ENCODE peak calls at places on chromosomes 5 and 9, in eight cellular contexts. G is activated CD4-positive, alpha-beta memory T cell treated with anti-CD3 and anti-CD28 coated beads for 36 hours; A is ovary; S is iPS-NIHi11; R is CD8-positive, alpha-beta T cell; V is NCI-H1105; B is pons; N is activated CD4-positive, alpha-beta T cell treated with anti-CD3 and anti-CD28 coated beads for 1 hour. W is an unnamed sample.
A peak's percentile ranks its signal among the peaks of the same experiment; 100 is the strongest.

GRCh38 chr5:68382640-68383039 is 167.1 kb downstream of the PIK3R1 start:
- DNase-seq in V (no peak), R (no peak), S (no peak), G (no peak), N (no peak), A (no peak), B (no peak), W (no peak)

GRCh38 chr5:74552101-74552500 is 88.4 kb downstream of the ENC1 start:
- DNase-seq in N (no peak), R (no peak), V (no peak), B (no peak), G (no peak), A (no peak), S (no peak), W (no peak)

GRCh38 chr5:136028782-136029742 is at the start of gene TGFBI:
- DNase-seq in R (peak; percentile 22), A (peak; percentile 69), G (peak; percentile 39), B (no peak), N (no peak), V (no peak), S (peak; percentile 92), W (no peak)

GRCh38 chr5:178351221-178351825 is 118.7 kb upstream of the PHYKPL start:
- DNase-seq in A (no peak), G (no peak), R (no peak), B (no peak), N (no peak), S (no peak), V (no peak), W (no peak)

GRCh38 chr5:56055859-56056258 is 61.1 kb upstream of the IL6ST start:
- DNase-seq in G (peak; percentile 7), S (no peak), V (no peak), N (no peak), A (no peak), R (no peak), B (no peak), W (no peak)

GRCh38 chr5:54242287-54242686 is 68.1 kb downstream of the ARL15 start:
- DNase-seq in S (no peak), V (no peak), G (no peak), B (no peak), N (no peak), R (no peak), A (no peak), W (no peak)

GRCh38 chr5:143106175-143106574 is 297.3 kb downstream of the NR3C1 start:
- DNase-seq in R (no peak), S (peak; percentile 26), B (peak; percentile 70), N (no peak), V (peak; percentile 24), G (no peak), A (peak; percentile 36), W (peak; percentile 55)

GRCh38 chr9:22103650-22104575 is 94.8 kb upstream of the CDKN2B start:
- DNase-seq in A (no peak), S (no peak), R (no peak), V (no peak), N (no peak), B (no peak), G (no peak), W (no peak)

GRCh38 chr9:124660341-124660801 is 110.7 kb downstream of the NR6A1 start:
- DNase-seq in G (no peak), N (no peak), B (peak; percentile 93), R (no peak), A (no peak), S (peak; percentile 32), V (no peak), W (no peak)

GRCh38 chr5:143682221-143682620 is 129.7 kb upstream of the HMHB1 start:
- DNase-seq in N (no peak), V (no peak), R (no peak), S (no peak), B (no peak), A (no peak), G (no peak), W (peak; percentile 28)

GRCh38 chr9:116178481-116179211 is 25.1 kb downstream of the PAPPA start:
- DNase-seq in G (no peak), B (no peak), V (no peak), A (no peak), R (no peak), S (no peak), N (no peak), W (no peak)